ENCODE peak calls at places on chromosomes 4 and X, in six cellular contexts. One of them, this sample, is unnamed.
A peak's percentile ranks its signal among the peaks of the same experiment; 100 is the strongest.

GRCh38 chr4:54093609-54094240 is 6.2 kb upstream of the GSX2 start:
- DNase-seq in adrenal gland: no peak
- DNase-seq in prostate gland: no peak
- DNase-seq in GM23338: peak; percentile 85
- DNase-seq in left ventricle myocardium inferior: no peak
- DNase-seq in HCT116: no peak
- DNase-seq in this sample: no peak

GRCh38 chr4:14399919-14400706 is 602.2 kb upstream of the CPEB2 start:
- DNase-seq in adrenal gland: no peak
- DNase-seq in prostate gland: no peak
- DNase-seq in GM23338: no peak
- DNase-seq in left ventricle myocardium inferior: no peak
- DNase-seq in HCT116: no peak
- DNase-seq in this sample: no peak

GRCh38 chr4:1565598-1566295 is 118.4 kb downstream of the FAM53A start:
- DNase-seq in adrenal gland: no peak
- DNase-seq in prostate gland: no peak
- DNase-seq in GM23338: peak; percentile 24
- DNase-seq in left ventricle myocardium inferior: no peak
- DNase-seq in HCT116: no peak
- DNase-seq in this sample: peak; percentile 43

GRCh38 chr4:102321260-102321991 is 23.9 kb downstream of the SLC39A8 start:
- DNase-seq in adrenal gland: no peak
- DNase-seq in prostate gland: no peak
- DNase-seq in GM23338: peak; percentile 34
- DNase-seq in left ventricle myocardium inferior: no peak
- DNase-seq in HCT116: no peak
- DNase-seq in this sample: no peak

GRCh38 chrX:41921492-41922124 is 1.7 kb downstream of the CASK start:
- DNase-seq in adrenal gland: no peak
- DNase-seq in prostate gland: peak; percentile 5
- DNase-seq in GM23338: no peak
- DNase-seq in left ventricle myocardium inferior: no peak
- DNase-seq in HCT116: no peak
- DNase-seq in this sample: no peak

GRCh38 chr4:2786152-2786671 is 6.7 kb upstream of the SH3BP2 start:
- DNase-seq in adrenal gland: no peak
- DNase-seq in prostate gland: no peak
- DNase-seq in GM23338: no peak
- DNase-seq in left ventricle myocardium inferior: no peak
- DNase-seq in HCT116: no peak
- DNase-seq in this sample: no peak

GRCh38 chr4:147739239-147739823 is 7.4 kb downstream of the ARHGAP10 start:
- DNase-seq in adrenal gland: no peak
- DNase-seq in prostate gland: no peak
- DNase-seq in GM23338: peak; percentile 51
- DNase-seq in left ventricle myocardium inferior: no peak
- DNase-seq in HCT116: no peak
- DNase-seq in this sample: no peak

GRCh38 chr4:5808081-5808741 is 84.7 kb downstream of the CRMP1 start:
- DNase-seq in adrenal gland: no peak
- DNase-seq in prostate gland: no peak
- DNase-seq in GM23338: no peak
- DNase-seq in left ventricle myocardium inferior: no peak
- DNase-seq in HCT116: no peak
- DNase-seq in this sample: no peak

GRCh38 chrX:1577845-1578244 is 13.6 kb upstream of the AKAP17A start:
- DNase-seq in adrenal gland: no peak
- DNase-seq in prostate gland: no peak
- DNase-seq in GM23338: no peak
- DNase-seq in left ventricle myocardium inferior: no peak
- DNase-seq in HCT116: no peak
- DNase-seq in this sample: no peak

GRCh38 chr4:45004847-45005565 is 278.6 kb upstream of the GNPDA2 start:
- DNase-seq in adrenal gland: no peak
- DNase-seq in prostate gland: no peak
- DNase-seq in GM23338: no peak
- DNase-seq in left ventricle myocardium inferior: no peak
- DNase-seq in HCT116: no peak
- DNase-seq in this sample: no peak

GRCh38 chr4:62159876-62160275 is 959.8 kb downstream of the ADGRL3 start:
- DNase-seq in adrenal gland: no peak
- DNase-seq in prostate gland: no peak
- DNase-seq in GM23338: no peak
- DNase-seq in left ventricle myocardium inferior: no peak
- DNase-seq in HCT116: no peak
- DNase-seq in this sample: no peak

GRCh38 chr4:160233141-160233540 is 1130.3 kb downstream of the RAPGEF2 start:
- DNase-seq in adrenal gland: no peak
- DNase-seq in prostate gland: no peak
- DNase-seq in GM23338: no peak
- DNase-seq in left ventricle myocardium inferior: no peak
- DNase-seq in HCT116: no peak
- DNase-seq in this sample: no peak

GRCh38 chr4:96260071-96260682 is 420.3 kb downstream of the PDHA2 start:
- DNase-seq in adrenal gland: no peak
- DNase-seq in prostate gland: no peak
- DNase-seq in GM23338: peak; percentile 40
- DNase-seq in left ventricle myocardium inferior: no peak
- DNase-seq in HCT116: no peak
- DNase-seq in this sample: no peak

GRCh38 chr4:172514801-172515200 is 653.8 kb upstream of the GALNT7 start:
- DNase-seq in adrenal gland: no peak
- DNase-seq in prostate gland: no peak
- DNase-seq in GM23338: no peak
- DNase-seq in left ventricle myocardium inferior: no peak
- DNase-seq in HCT116: no peak
- DNase-seq in this sample: no peak

GRCh38 chrX:40244980-40245379 is 147.2 kb upstream of the BCOR start:
- DNase-seq in adrenal gland: no peak
- DNase-seq in prostate gland: no peak
- DNase-seq in GM23338: no peak
- DNase-seq in left ventricle myocardium inferior: no peak
- DNase-seq in HCT116: no peak
- DNase-seq in this sample: no peak

GRCh38 chr4:1981251-1982055 is 27.3 kb downstream of the NELFA start:
- DNase-seq in adrenal gland: no peak
- DNase-seq in prostate gland: no peak
- DNase-seq in GM23338: peak; percentile 64
- DNase-seq in left ventricle myocardium inferior: no peak
- DNase-seq in HCT116: peak; percentile 12
- DNase-seq in this sample: peak; percentile 62

GRCh38 chr4:33696066-33696465 is 2548.2 kb downstream of the ARAP2 start:
- DNase-seq in adrenal gland: no peak
- DNase-seq in prostate gland: no peak
- DNase-seq in GM23338: no peak
- DNase-seq in left ventricle myocardium inferior: no peak
- DNase-seq in HCT116: no peak
- DNase-seq in this sample: no peak

GRCh38 chr4:87543835-87544461 is 14.8 kb upstream of the SPARCL1 start:
- DNase-seq in adrenal gland: peak; percentile 45
- DNase-seq in prostate gland: peak; percentile 32
- DNase-seq in GM23338: peak; percentile 83
- DNase-seq in left ventricle myocardium inferior: no peak
- DNase-seq in HCT116: peak; percentile 38
- DNase-seq in this sample: no peak

GRCh38 chr4:139278956-139279722 is 886 bp downstream of the MGARP start:
- DNase-seq in adrenal gland: no peak
- DNase-seq in prostate gland: no peak
- DNase-seq in GM23338: peak; percentile 53
- DNase-seq in left ventricle myocardium inferior: no peak
- DNase-seq in HCT116: no peak
- DNase-seq in this sample: peak; percentile 55

GRCh38 chr4:56468097-56468422 is 643 bp downstream of the SRP72 start:
- DNase-seq in adrenal gland: peak; percentile 34
- DNase-seq in prostate gland: peak; percentile 45
- DNase-seq in GM23338: no peak
- DNase-seq in left ventricle myocardium inferior: no peak
- DNase-seq in HCT116: peak; percentile 31
- DNase-seq in this sample: no peak

GRCh38 chr4:55733874-55734437 is 85.6 kb upstream of the EXOC1L start:
- DNase-seq in adrenal gland: peak; percentile 65
- DNase-seq in prostate gland: peak; percentile 33
- DNase-seq in GM23338: no peak
- DNase-seq in left ventricle myocardium inferior: peak; percentile 35
- DNase-seq in HCT116: peak; percentile 83
- DNase-seq in this sample: peak; percentile 76

GRCh38 chr4:106687026-106687425 is 318.4 kb upstream of the GIMD1 start:
- DNase-seq in adrenal gland: no peak
- DNase-seq in prostate gland: no peak
- DNase-seq in GM23338: no peak
- DNase-seq in left ventricle myocardium inferior: no peak
- DNase-seq in HCT116: no peak
- DNase-seq in this sample: no peak

DNA sequence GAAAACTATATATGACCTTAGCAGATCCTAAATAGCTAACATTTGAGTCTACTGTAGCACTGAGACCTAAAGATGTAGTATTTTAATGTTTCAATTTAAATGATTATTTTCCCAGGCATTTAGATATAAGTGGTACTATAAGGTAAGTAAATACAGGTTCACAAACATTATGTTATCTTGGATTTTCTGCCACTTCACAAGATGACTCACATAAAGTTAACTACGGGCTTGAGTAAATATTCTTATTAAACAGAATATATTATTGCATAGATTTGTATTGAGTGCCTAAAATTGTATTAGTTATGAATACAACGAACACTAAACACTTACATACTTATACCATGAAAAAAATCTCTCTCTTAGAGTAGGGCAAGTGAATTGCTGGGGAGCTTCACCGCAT is 34.2 kb upstream of the VCX3B start:
- DNase-seq in adrenal gland: no peak
- DNase-seq in prostate gland: no peak
- DNase-seq in GM23338: no peak
- DNase-seq in left ventricle myocardium inferior: no peak
- DNase-seq in HCT116: no peak
- DNase-seq in this sample: no peak
- H3K27ac ChIP-seq in adrenal gland: no peak overlapping the region
- H3K27ac ChIP-seq in prostate gland: no peak overlapping the region
- H3K27ac ChIP-seq in GM23338: no peak overlapping the region
- H3K27ac ChIP-seq in left ventricle myocardium inferior: no peak overlapping the region
- H3K27ac ChIP-seq in HCT116: no peak overlapping the region
- H3K27ac ChIP-seq in this sample: no peak overlapping the region

DNA sequence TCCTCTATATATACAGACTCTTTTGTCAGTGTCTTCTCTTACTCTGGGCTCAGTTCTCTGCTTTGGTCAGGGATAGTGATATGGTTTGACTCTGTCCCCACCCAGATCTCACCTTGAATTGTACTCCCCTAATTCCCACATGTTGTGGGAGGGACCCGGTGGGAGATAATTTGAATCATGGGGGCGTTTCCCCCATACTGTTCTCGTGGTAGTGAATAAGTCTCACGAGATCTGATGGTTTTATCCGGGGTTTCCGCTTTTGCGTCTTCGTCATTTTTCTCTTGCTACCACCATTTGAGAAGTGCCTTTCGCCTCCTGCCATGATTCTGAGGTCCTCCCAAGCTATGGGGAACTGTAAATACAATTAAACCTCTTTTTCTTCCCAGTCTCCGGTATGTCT is 144.4 kb downstream of the GLUD2 start:
- DNase-seq in adrenal gland: no peak
- DNase-seq in prostate gland: no peak
- DNase-seq in GM23338: no peak
- DNase-seq in left ventricle myocardium inferior: no peak
- DNase-seq in HCT116: no peak
- DNase-seq in this sample: no peak
- H3K27ac ChIP-seq in adrenal gland: no peak overlapping the region
- H3K27ac ChIP-seq in prostate gland: no peak overlapping the region
- H3K27ac ChIP-seq in GM23338: no peak overlapping the region
- H3K27ac ChIP-seq in left ventricle myocardium inferior: no peak overlapping the region
- H3K27ac ChIP-seq in HCT116: no peak overlapping the region
- H3K27ac ChIP-seq in this sample: no peak overlapping the region

GRCh38 chr4:137922721-137923120 is 319.4 kb downstream of the SLC7A11 start:
- DNase-seq in adrenal gland: no peak
- DNase-seq in prostate gland: no peak
- DNase-seq in GM23338: no peak
- DNase-seq in left ventricle myocardium inferior: no peak
- DNase-seq in HCT116: no peak
- DNase-seq in this sample: no peak

GRCh38 chr4:137927972-137928371 is 314.2 kb downstream of the SLC7A11 start:
- DNase-seq in adrenal gland: no peak
- DNase-seq in prostate gland: no peak
- DNase-seq in GM23338: no peak
- DNase-seq in left ventricle myocardium inferior: no peak
- DNase-seq in HCT116: no peak
- DNase-seq in this sample: no peak

GRCh38 chr4:137923494-137923893 is 318.7 kb downstream of the SLC7A11 start:
- DNase-seq in adrenal gland: no peak
- DNase-seq in prostate gland: no peak
- DNase-seq in GM23338: no peak
- DNase-seq in left ventricle myocardium inferior: no peak
- DNase-seq in HCT116: no peak
- DNase-seq in this sample: no peak
- H3K27ac ChIP-seq in adrenal gland: no peak overlapping the region
- H3K27ac ChIP-seq in prostate gland: no peak overlapping the region
- H3K27ac ChIP-seq in GM23338: no peak overlapping the region
- H3K27ac ChIP-seq in left ventricle myocardium inferior: no peak overlapping the region
- H3K27ac ChIP-seq in HCT116: no peak overlapping the region
- H3K27ac ChIP-seq in this sample: no peak overlapping the region

GRCh38 chrX:55908685-55909212 is 191.2 kb downstream of the RRAGB start:
- DNase-seq in adrenal gland: peak; percentile 8
- DNase-seq in prostate gland: peak; percentile 4
- DNase-seq in GM23338: peak; percentile 55
- DNase-seq in left ventricle myocardium inferior: no peak
- DNase-seq in HCT116: no peak
- DNase-seq in this sample: no peak
- H3K27ac ChIP-seq in adrenal gland: no peak overlapping the region
- H3K27ac ChIP-seq in prostate gland: peak overlapping the region; percentile 73
- H3K27ac ChIP-seq in GM23338: peak overlapping the region; percentile 92
- H3K27ac ChIP-seq in left ventricle myocardium inferior: peak overlapping the region; percentile 73
- H3K27ac ChIP-seq in HCT116: peak overlapping the region; percentile 73
- H3K27ac ChIP-seq in this sample: peak overlapping the region; percentile 30

This sample was measured in right cardiac atrium.